ENCODE peak calls at places on chromosomes 13 and 19, in five cellular contexts. R, F, B, D and V are unnamed samples.

GRCh38 chr13:109768616-109769015 is 17.8 kb downstream of the IRS2 start:
- DNase-seq in D (no peak), B (no peak), F (no peak), R (no peak), V (no peak)

GRCh38 chr13:76519685-76520084 is 366.5 kb downstream of the KCTD12 start:
- DNase-seq in R (no peak), D (no peak), B (no peak), F (no peak), V (no peak)

GRCh38 chr19:43934055-43934984 is 762 bp downstream of the ZNF45 start:
- DNase-seq in F (no peak), D (peak; percentile 13), R (no peak), B (no peak), V (no peak)

GRCh38 chr13:20776751-20777150 is 3.0 kb upstream of the EEF1AKMT1 start:
- DNase-seq in D (no peak), F (no peak), B (no peak), R (no peak), V (no peak)

GRCh38 chr13:78193853-78194252 is 275.2 kb upstream of the EDNRB start:
- DNase-seq in B (no peak), D (no peak), F (no peak), R (no peak), V (no peak)

GRCh38 chr13:109704771-109705628 is 81.4 kb downstream of the IRS2 start:
- DNase-seq in R (no peak), D (peak; percentile 51), F (no peak), B (no peak), V (no peak)

GRCh38 chr13:19154843-19155242 is 26.8 kb downstream of the TUBA3C start:
- DNase-seq in F (no peak), R (no peak), B (no peak), D (no peak), V (no peak)

GRCh38 chr13:63551731-63552130 is 2136.1 kb upstream of the PCDH20 start:
- DNase-seq in B (no peak), D (no peak), R (no peak), F (no peak), V (no peak)

GRCh38 chr13:101757446-101758039 is 305.1 kb downstream of the ITGBL1 start:
- DNase-seq in R (no peak), F (no peak), B (no peak), D (peak; percentile 74), V (no peak)

GRCh38 chr13:35872369-35872768 is 258.8 kb downstream of the DCLK1 start:
- DNase-seq in B (no peak), R (no peak), D (no peak), F (no peak), V (no peak)

GRCh38 chr13:81636120-81636519 is 1295.2 kb upstream of the SPRY2 start:
- DNase-seq in F (no peak), B (no peak), R (no peak), D (no peak), V (no peak)

GRCh38 chr19:52492201-52492960 is 35.1 kb upstream of the ZNF808 start:
- DNase-seq in B (no peak), R (no peak), F (no peak), D (no peak), V (no peak)

GRCh38 chr13:30353060-30353459 is 45.7 kb upstream of the KATNAL1 start:
- DNase-seq in D (no peak), R (no peak), B (no peak), F (no peak), V (no peak)

GRCh38 chr19:15469513-15470297 is 5.4 kb upstream of the RASAL3 start:
- DNase-seq in B (no peak), R (peak; percentile 41), F (peak; percentile 42), D (no peak), V (peak; percentile 28)

GRCh38 chr19:28691683-28692082 is 521.3 kb downstream of the UQCRFS1 start:
- DNase-seq in B (no peak), R (no peak), F (no peak), D (no peak), V (no peak)

GRCh38 chr13:73578251-73578875 is 519.6 kb downstream of the KLF5 start:
- DNase-seq in B (no peak), F (no peak), R (no peak), D (no peak), V (no peak)

GRCh38 chr19:50669319-50670101 is 20.3 kb downstream of the C19orf81 start:
- DNase-seq in R (peak; percentile 31), B (no peak), D (peak; percentile 29), F (peak; percentile 47), V (no peak)

GRCh38 chr13:22648325-22648758 is 532.4 kb upstream of the SGCG start:
- DNase-seq in F (no peak), B (no peak), R (no peak), D (no peak), V (no peak)

GRCh38 chr13:34416833-34417425 is 525.1 kb upstream of the NBEA start:
- DNase-seq in D (no peak), F (no peak), R (no peak), B (no peak), V (no peak)

GRCh38 chr13:30585748-30586262 is 31.9 kb upstream of the USPL1 start:
- DNase-seq in D (no peak), F (no peak), R (no peak), B (no peak), V (no peak)

GRCh38 chr13:74450976-74451375 is 316.8 kb upstream of the KLF12 start:
- DNase-seq in D (no peak), F (no peak), B (no peak), R (no peak), V (no peak)

GRCh38 chr19:16191216-16191908 is 6.2 kb downstream of the FAM32A start:
- DNase-seq in D (no peak), R (no peak), B (no peak), F (no peak), V (no peak)